ENCODE peak calls at places on chromosomes 11 and 22, in nine cellular contexts. One of them, this sample, is unnamed.
A peak's percentile ranks its signal among the peaks of the same experiment; 100 is the strongest.

GRCh38 chr11:77299528-77299993 is 1.9 kb downstream of the GDPD4 start:
- DNase-seq in tibial artery: no peak
- DNase-seq in thoracic aorta: no peak
- DNase-seq in heart right ventricle: no peak
- DNase-seq in choroid plexus epithelial cell: no peak
- DNase-seq in progenitor cell of endocrine pancreas: no peak
- DNase-seq in OCI-LY7: no peak
- DNase-seq in fibroblast of the aortic adventitia: no peak
- DNase-seq in brain microvascular endothelial cell: no peak
- DNase-seq in this sample: no peak

GRCh38 chr11:125623064-125623463 is 1.9 kb upstream of the CHEK1 start:
- DNase-seq in brain microvascular endothelial cell: no peak
- DNase-seq in tibial artery: no peak
- DNase-seq in heart right ventricle: no peak
- DNase-seq in fibroblast of the aortic adventitia: no peak
- DNase-seq in choroid plexus epithelial cell: no peak
- DNase-seq in OCI-LY7: no peak
- DNase-seq in progenitor cell of endocrine pancreas: no peak
- DNase-seq in thoracic aorta: no peak
- DNase-seq in this sample: no peak

GRCh38 chr11:65947133-65947532 is 1.9 kb downstream of the TSGA10IP start:
- DNase-seq in progenitor cell of endocrine pancreas: no peak
- DNase-seq in thoracic aorta: no peak
- DNase-seq in choroid plexus epithelial cell: no peak
- DNase-seq in OCI-LY7: no peak
- DNase-seq in brain microvascular endothelial cell: no peak
- DNase-seq in heart right ventricle: no peak
- DNase-seq in fibroblast of the aortic adventitia: no peak
- DNase-seq in tibial artery: no peak
- DNase-seq in this sample: no peak

GRCh38 chr11:72446929-72447753 is 12.8 kb upstream of the CLPB start:
- DNase-seq in brain microvascular endothelial cell: peak; percentile 55
- DNase-seq in OCI-LY7: peak; percentile 64
- DNase-seq in heart right ventricle: no peak
- DNase-seq in tibial artery: no peak
- DNase-seq in thoracic aorta: no peak
- DNase-seq in fibroblast of the aortic adventitia: peak; percentile 80
- DNase-seq in progenitor cell of endocrine pancreas: no peak
- DNase-seq in choroid plexus epithelial cell: peak; percentile 86
- DNase-seq in this sample: no peak

GRCh38 chr11:109490953-109491733 is 69.2 kb downstream of the C11orf87 start:
- DNase-seq in brain microvascular endothelial cell: peak; percentile 3
- DNase-seq in progenitor cell of endocrine pancreas: no peak
- DNase-seq in heart right ventricle: no peak
- DNase-seq in OCI-LY7: no peak
- DNase-seq in thoracic aorta: no peak
- DNase-seq in tibial artery: no peak
- DNase-seq in fibroblast of the aortic adventitia: peak; percentile 10
- DNase-seq in choroid plexus epithelial cell: peak; percentile 5
- DNase-seq in this sample: no peak

GRCh38 chr11:119381186-119381988 is at the start of gene USP2:
- DNase-seq in OCI-LY7: peak; percentile 94
- DNase-seq in tibial artery: peak; percentile 97
- DNase-seq in choroid plexus epithelial cell: peak; percentile 95
- DNase-seq in brain microvascular endothelial cell: peak; percentile 95
- DNase-seq in thoracic aorta: peak; percentile 92
- DNase-seq in fibroblast of the aortic adventitia: peak; percentile 95
- DNase-seq in heart right ventricle: peak; percentile 97
- DNase-seq in progenitor cell of endocrine pancreas: peak; percentile 99
- DNase-seq in this sample: peak; percentile 91

GRCh38 chr22:44925465-44926123 is 84.2 kb downstream of the PHF21B start:
- DNase-seq in brain microvascular endothelial cell: no peak
- DNase-seq in choroid plexus epithelial cell: no peak
- DNase-seq in heart right ventricle: no peak
- DNase-seq in fibroblast of the aortic adventitia: no peak
- DNase-seq in progenitor cell of endocrine pancreas: no peak
- DNase-seq in tibial artery: no peak
- DNase-seq in OCI-LY7: no peak
- DNase-seq in thoracic aorta: no peak
- DNase-seq in this sample: no peak

GRCh38 chr11:69645801-69646492 is 5.0 kb downstream of the CCND1 start:
- DNase-seq in choroid plexus epithelial cell: no peak
- DNase-seq in OCI-LY7: no peak
- DNase-seq in tibial artery: no peak
- DNase-seq in fibroblast of the aortic adventitia: no peak
- DNase-seq in brain microvascular endothelial cell: no peak
- DNase-seq in progenitor cell of endocrine pancreas: no peak
- DNase-seq in thoracic aorta: no peak
- DNase-seq in heart right ventricle: no peak
- DNase-seq in this sample: no peak

GRCh38 chr22:31148953-31149627 is 8.8 kb upstream of the PLA2G3 start:
- DNase-seq in OCI-LY7: peak; percentile 61
- DNase-seq in choroid plexus epithelial cell: peak; percentile 92
- DNase-seq in brain microvascular endothelial cell: peak; percentile 79
- DNase-seq in tibial artery: peak; percentile 61
- DNase-seq in heart right ventricle: peak; percentile 72
- DNase-seq in thoracic aorta: no peak
- DNase-seq in fibroblast of the aortic adventitia: peak; percentile 86
- DNase-seq in progenitor cell of endocrine pancreas: peak; percentile 48
- DNase-seq in this sample: no peak

GRCh38 chr22:49203091-49203862 is 624.4 kb downstream of the BRD1 start:
- DNase-seq in choroid plexus epithelial cell: no peak
- DNase-seq in OCI-LY7: no peak
- DNase-seq in thoracic aorta: no peak
- DNase-seq in heart right ventricle: no peak
- DNase-seq in fibroblast of the aortic adventitia: no peak
- DNase-seq in brain microvascular endothelial cell: no peak
- DNase-seq in tibial artery: peak; percentile 15
- DNase-seq in progenitor cell of endocrine pancreas: no peak
- DNase-seq in this sample: no peak

GRCh38 chr11:17703951-17704350 is 15.4 kb upstream of the MYOD1 start:
- DNase-seq in choroid plexus epithelial cell: peak; percentile 44
- DNase-seq in thoracic aorta: no peak
- DNase-seq in OCI-LY7: peak; percentile 45
- DNase-seq in heart right ventricle: no peak
- DNase-seq in tibial artery: no peak
- DNase-seq in brain microvascular endothelial cell: peak; percentile 38
- DNase-seq in progenitor cell of endocrine pancreas: no peak
- DNase-seq in fibroblast of the aortic adventitia: peak; percentile 10
- DNase-seq in this sample: no peak

GRCh38 chr11:127133061-127133460 is 132.5 kb upstream of the KIRREL3 start:
- DNase-seq in fibroblast of the aortic adventitia: no peak
- DNase-seq in tibial artery: no peak
- DNase-seq in heart right ventricle: no peak
- DNase-seq in progenitor cell of endocrine pancreas: no peak
- DNase-seq in OCI-LY7: no peak
- DNase-seq in brain microvascular endothelial cell: no peak
- DNase-seq in thoracic aorta: no peak
- DNase-seq in choroid plexus epithelial cell: no peak
- DNase-seq in this sample: no peak

GRCh38 chr11:127136438-127136837 is 135.9 kb upstream of the KIRREL3 start:
- DNase-seq in fibroblast of the aortic adventitia: no peak
- DNase-seq in OCI-LY7: no peak
- DNase-seq in thoracic aorta: no peak
- DNase-seq in heart right ventricle: no peak
- DNase-seq in tibial artery: no peak
- DNase-seq in choroid plexus epithelial cell: no peak
- DNase-seq in brain microvascular endothelial cell: no peak
- DNase-seq in progenitor cell of endocrine pancreas: no peak
- DNase-seq in this sample: no peak
- TF ChIP-seq CTCF in fibroblast of the aortic adventitia: no peak
- TF ChIP-seq CTCF in OCI-LY7: peak; percentile 50
- TF ChIP-seq CTCF in thoracic aorta: no peak
- TF ChIP-seq CTCF in heart right ventricle: no peak
- TF ChIP-seq CTCF in tibial artery: no peak
- TF ChIP-seq CTCF in choroid plexus epithelial cell: no peak
- TF ChIP-seq CTCF in brain microvascular endothelial cell: peak; percentile 17
- TF ChIP-seq CTCF in progenitor cell of endocrine pancreas: no peak
- TF ChIP-seq CTCF in this sample: no peak

DNA sequence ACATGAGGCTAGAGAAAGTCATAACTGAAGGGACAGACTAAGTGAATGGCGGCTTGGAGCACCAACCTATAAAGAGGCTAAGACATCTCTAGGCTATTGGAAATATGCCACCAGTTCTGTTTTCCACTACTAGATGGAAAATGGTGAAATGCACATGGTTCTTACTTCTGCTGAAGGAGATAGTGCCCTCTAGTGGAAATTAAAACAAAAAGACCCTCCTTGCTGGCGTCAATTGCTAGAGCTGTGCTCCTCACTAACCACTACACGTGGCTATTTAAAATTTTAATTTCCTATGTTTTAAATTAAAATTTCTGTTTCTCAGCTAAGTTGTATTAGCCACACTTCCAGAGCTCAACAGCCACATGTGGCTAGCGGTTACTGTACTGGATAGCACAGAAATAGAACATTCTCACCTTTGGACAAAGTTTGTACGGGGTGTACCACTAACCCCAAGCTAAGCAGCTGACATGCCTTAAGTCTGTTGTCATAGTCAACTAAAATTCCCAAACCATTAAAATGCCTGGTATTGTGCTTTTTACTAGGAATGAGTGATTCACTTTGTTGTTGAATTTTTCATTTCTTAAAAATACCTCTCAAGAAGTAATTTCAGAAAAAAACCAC is 34.1 kb upstream of the CALCA start:
- DNase-seq in fibroblast of the aortic adventitia: peak; percentile 67
- DNase-seq in brain microvascular endothelial cell: peak; percentile 34
- DNase-seq in heart right ventricle: no peak
- DNase-seq in OCI-LY7: peak; percentile 59
- DNase-seq in choroid plexus epithelial cell: peak; percentile 79
- DNase-seq in tibial artery: no peak
- DNase-seq in thoracic aorta: no peak
- DNase-seq in progenitor cell of endocrine pancreas: no peak
- DNase-seq in this sample: no peak
- TF ChIP-seq CTCF in fibroblast of the aortic adventitia: peak; percentile 51
- TF ChIP-seq CTCF in brain microvascular endothelial cell: peak; percentile 66
- TF ChIP-seq CTCF in heart right ventricle: no peak
- TF ChIP-seq CTCF in OCI-LY7: peak; percentile 85
- TF ChIP-seq CTCF in choroid plexus epithelial cell: peak; percentile 70
- TF ChIP-seq CTCF in tibial artery: no peak
- TF ChIP-seq CTCF in thoracic aorta: no peak
- TF ChIP-seq CTCF in progenitor cell of endocrine pancreas: peak; percentile 53
- TF ChIP-seq CTCF in this sample: no peak

GRCh38 chr11:74839971-74840370 is 91.3 kb downstream of the RNF169 start:
- DNase-seq in brain microvascular endothelial cell: no peak
- DNase-seq in fibroblast of the aortic adventitia: no peak
- DNase-seq in thoracic aorta: no peak
- DNase-seq in heart right ventricle: no peak
- DNase-seq in tibial artery: no peak
- DNase-seq in OCI-LY7: no peak
- DNase-seq in progenitor cell of endocrine pancreas: no peak
- DNase-seq in choroid plexus epithelial cell: no peak
- DNase-seq in this sample: no peak

GRCh38 chr11:74838188-74838587 is 89.5 kb downstream of the RNF169 start:
- DNase-seq in choroid plexus epithelial cell: no peak
- DNase-seq in progenitor cell of endocrine pancreas: no peak
- DNase-seq in brain microvascular endothelial cell: no peak
- DNase-seq in tibial artery: no peak
- DNase-seq in thoracic aorta: no peak
- DNase-seq in OCI-LY7: no peak
- DNase-seq in fibroblast of the aortic adventitia: no peak
- DNase-seq in heart right ventricle: no peak
- DNase-seq in this sample: no peak

GRCh38 chr11:74837191-74837590 is 88.5 kb downstream of the RNF169 start:
- DNase-seq in heart right ventricle: no peak
- DNase-seq in OCI-LY7: no peak
- DNase-seq in choroid plexus epithelial cell: no peak
- DNase-seq in progenitor cell of endocrine pancreas: no peak
- DNase-seq in brain microvascular endothelial cell: no peak
- DNase-seq in thoracic aorta: no peak
- DNase-seq in fibroblast of the aortic adventitia: peak; percentile 16
- DNase-seq in tibial artery: no peak
- DNase-seq in this sample: no peak

GRCh38 chr11:74840486-74840885 is 91.8 kb downstream of the RNF169 start:
- DNase-seq in progenitor cell of endocrine pancreas: no peak
- DNase-seq in thoracic aorta: no peak
- DNase-seq in brain microvascular endothelial cell: no peak
- DNase-seq in OCI-LY7: no peak
- DNase-seq in choroid plexus epithelial cell: no peak
- DNase-seq in heart right ventricle: no peak
- DNase-seq in fibroblast of the aortic adventitia: no peak
- DNase-seq in tibial artery: no peak
- DNase-seq in this sample: no peak

DNA sequence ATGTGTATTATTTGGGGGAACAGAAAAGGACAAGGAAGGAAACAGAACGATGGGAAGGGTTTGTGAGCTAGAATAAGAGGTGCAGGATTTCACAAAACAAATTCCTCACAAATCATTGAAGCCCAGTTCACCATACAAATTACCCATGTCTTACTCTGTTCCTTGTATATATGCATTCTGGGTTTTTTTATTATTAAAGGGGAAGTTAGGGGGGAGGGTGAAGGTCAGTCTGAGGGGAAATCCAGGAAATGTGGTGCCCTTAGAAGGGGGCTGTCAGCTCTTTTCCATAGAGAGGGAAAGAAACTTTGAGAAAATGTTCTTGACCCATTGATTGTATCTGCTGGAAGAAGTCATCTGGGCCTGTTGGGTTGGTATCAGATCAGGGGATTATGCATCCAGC is 90.8 kb downstream of the RNF169 start:
- DNase-seq in brain microvascular endothelial cell: no peak
- DNase-seq in OCI-LY7: no peak
- DNase-seq in choroid plexus epithelial cell: no peak
- DNase-seq in tibial artery: no peak
- DNase-seq in thoracic aorta: no peak
- DNase-seq in heart right ventricle: no peak
- DNase-seq in fibroblast of the aortic adventitia: no peak
- DNase-seq in progenitor cell of endocrine pancreas: no peak
- DNase-seq in this sample: no peak
- TF ChIP-seq CTCF in brain microvascular endothelial cell: no peak
- TF ChIP-seq CTCF in OCI-LY7: no peak
- TF ChIP-seq CTCF in choroid plexus epithelial cell: no peak
- TF ChIP-seq CTCF in tibial artery: no peak
- TF ChIP-seq CTCF in thoracic aorta: no peak
- TF ChIP-seq CTCF in heart right ventricle: no peak
- TF ChIP-seq CTCF in fibroblast of the aortic adventitia: no peak
- TF ChIP-seq CTCF in progenitor cell of endocrine pancreas: no peak
- TF ChIP-seq CTCF in this sample: no peak

DNA sequence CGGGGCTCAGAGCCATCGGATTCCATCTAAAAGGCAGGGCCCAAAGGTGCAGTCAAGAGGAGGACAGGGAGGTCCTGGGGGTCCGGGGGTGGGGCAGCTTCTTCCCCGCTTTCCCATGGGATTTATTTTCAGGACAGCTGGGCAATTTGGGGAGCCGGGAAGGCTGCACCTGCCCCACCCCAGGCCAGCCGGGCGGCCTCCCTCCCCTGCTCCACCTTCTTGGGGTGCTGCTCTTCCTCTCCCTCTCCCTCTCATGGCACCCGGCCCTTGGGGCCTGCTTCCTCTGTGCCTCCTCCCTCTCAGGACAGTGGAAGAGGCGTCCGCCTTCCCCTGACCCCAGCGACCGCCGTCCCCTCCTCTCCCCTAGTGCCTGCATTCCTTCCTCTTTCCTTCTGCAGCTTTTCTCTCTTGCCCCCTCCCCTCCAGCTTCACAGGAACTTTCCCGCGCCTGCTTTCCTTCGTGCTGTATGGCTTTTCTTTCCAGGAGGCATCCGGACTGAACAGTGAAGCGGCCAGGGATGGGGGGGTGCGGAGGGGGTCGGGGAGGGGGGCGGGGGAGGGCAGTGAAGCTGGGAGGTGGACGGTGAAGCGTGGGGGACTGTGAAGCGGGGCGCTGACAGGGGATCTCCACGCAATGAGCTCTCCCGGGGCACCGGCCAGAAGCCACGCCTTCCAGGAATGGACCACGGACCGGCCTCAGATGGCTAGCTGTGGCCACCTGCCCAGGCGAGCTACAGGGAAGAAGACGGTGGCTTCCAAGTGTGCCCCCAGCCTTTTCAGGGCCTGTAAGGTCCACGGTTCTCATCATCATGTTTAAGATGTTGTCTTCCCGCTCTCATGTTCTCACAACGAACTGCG is 27.0 kb downstream of the APOBEC3H start:
- DNase-seq in choroid plexus epithelial cell: no peak
- DNase-seq in thoracic aorta: no peak
- DNase-seq in heart right ventricle: no peak
- DNase-seq in tibial artery: no peak
- DNase-seq in fibroblast of the aortic adventitia: no peak
- DNase-seq in brain microvascular endothelial cell: no peak
- DNase-seq in progenitor cell of endocrine pancreas: no peak
- DNase-seq in OCI-LY7: no peak
- DNase-seq in this sample: no peak
- TF ChIP-seq CTCF in choroid plexus epithelial cell: no peak
- TF ChIP-seq CTCF in thoracic aorta: no peak
- TF ChIP-seq CTCF in heart right ventricle: no peak
- TF ChIP-seq CTCF in tibial artery: no peak
- TF ChIP-seq CTCF in fibroblast of the aortic adventitia: no peak
- TF ChIP-seq CTCF in brain microvascular endothelial cell: no peak
- TF ChIP-seq CTCF in progenitor cell of endocrine pancreas: no peak
- TF ChIP-seq CTCF in OCI-LY7: no peak
- TF ChIP-seq CTCF in this sample: no peak